ENCODE peak calls at places on chromosomes 12 and 14, in seven cellular contexts. M is heart left ventricle, K is transverse colon, C is ovary, R is H1, W is cardiac muscle cell, H is endodermal cell. D is an unnamed sample.

GRCh38 chr12:30884804-30885203 is 41.7 kb upstream of the TSPAN11 start:
- DNase-seq in R (no peak), H (no peak), K (no peak), C (no peak), W (no peak), M (no peak), D (no peak)

GRCh38 chr14:63012171-63012570 is 33.1 kb downstream of the KCNH5 start:
- DNase-seq in K (no peak), H (no peak), W (no peak), M (no peak), R (no peak), C (no peak), D (no peak)

GRCh38 chr12:6559500-6559899 is 3.7 kb upstream of the IFFO1 start:
- DNase-seq in H (no peak), R (no peak), M (no peak), K (no peak), C (no peak), W (no peak), D (no peak)

GRCh38 chr14:89543420-89543790 is 126.4 kb upstream of the FOXN3 start:
- DNase-seq in R (no peak), H (no peak), W (peak; percentile 13), C (peak; percentile 50), M (no peak), K (no peak), D (no peak)

GRCh38 chr14:92724516-92725340 is 23.7 kb downstream of the LGMN start:
- DNase-seq in C (no peak), R (no peak), M (peak; percentile 37), K (peak; percentile 38), H (no peak), W (peak; percentile 77), D (peak; percentile 66)

GRCh38 chr14:69039287-69039628 is 60.2 kb upstream of the ACTN1 start:
- DNase-seq in H (no peak), M (no peak), K (no peak), R (no peak), C (no peak), W (no peak), D (no peak)

GRCh38 chr12:23555808-23556207 is 393.7 kb downstream of the SOX5 start:
- DNase-seq in M (no peak), H (no peak), C (no peak), W (no peak), K (no peak), R (no peak), D (no peak)

GRCh38 chr12:19194963-19195362 is 65.4 kb downstream of the PLEKHA5 start:
- DNase-seq in C (no peak), K (no peak), W (no peak), M (no peak), R (no peak), H (no peak), D (no peak)

GRCh38 chr14:103121846-103122577 is 1.2 kb upstream of the TNFAIP2 start:
- DNase-seq in W (peak; percentile 76), K (peak; percentile 77), C (peak; percentile 92), R (peak; percentile 80), M (peak; percentile 87), H (peak; percentile 91), D (peak; percentile 93)

GRCh38 chr14:32576088-32576795 is 247.1 kb downstream of the AKAP6 start:
- DNase-seq in W (peak; percentile 70), M (peak; percentile 38), R (no peak), K (peak; percentile 41), C (peak; percentile 61), H (peak; percentile 60), D (no peak)

GRCh38 chr14:68625366-68626090 is 167.3 kb downstream of the ZFP36L1 start:
- DNase-seq in W (no peak), K (no peak), H (peak; percentile 6), R (peak; percentile 14), M (no peak), C (peak; percentile 12), D (no peak)

GRCh38 chr12:46933947-46934346 is 108.2 kb upstream of the SLC38A4 start:
- DNase-seq in R (no peak), K (no peak), C (no peak), M (no peak), W (peak; percentile 40), H (no peak), D (no peak)

GRCh38 chr12:58465418-58465817 is 454.9 kb downstream of the LRIG3 start:
- DNase-seq in H (no peak), K (no peak), R (no peak), M (no peak), W (no peak), C (no peak), D (no peak)

GRCh38 chr12:6180300-6181051 is 19.7 kb upstream of the CD9 start:
- DNase-seq in K (no peak), R (no peak), W (no peak), M (peak; percentile 73), C (peak; percentile 86), H (peak; percentile 47), D (peak; percentile 84)

GRCh38 chr12:124939428-124940142 is 25.1 kb upstream of the UBC start:
- DNase-seq in H (peak; percentile 99), C (peak; percentile 93), M (peak; percentile 84), W (peak; percentile 89), K (peak; percentile 90), R (peak; percentile 95), D (peak; percentile 95)

GRCh38 chr12:85632390-85632789 is 203.8 kb downstream of the RASSF9 start:
- DNase-seq in R (no peak), H (no peak), W (no peak), K (no peak), M (no peak), C (no peak), D (no peak)

GRCh38 chr14:68824517-68825347 is 31.9 kb upstream of the ZFP36L1 start:
- DNase-seq in R (peak; percentile 97), M (peak; percentile 81), W (peak; percentile 87), K (peak; percentile 87), H (peak; percentile 97), C (peak; percentile 91), D (peak; percentile 95)

GRCh38 chr12:13045816-13046215 is 1.6 kb downstream of the FAM234B start:
- DNase-seq in R (no peak), H (no peak), W (no peak), C (no peak), K (no peak), M (no peak), D (no peak)

GRCh38 chr12:58671196-58671595 is 249.1 kb downstream of the LRIG3 start:
- DNase-seq in K (no peak), M (no peak), H (no peak), C (no peak), R (no peak), W (peak; percentile 17), D (no peak)

GRCh38 chr14:39683711-39684110 is 251.5 kb upstream of the FBXO33 start:
- DNase-seq in W (no peak), H (no peak), M (no peak), K (no peak), C (no peak), R (no peak), D (no peak)

GRCh38 chr14:96630281-96630680 is 128.1 kb downstream of the PAPOLA start:
- DNase-seq in R (peak; percentile 8), C (no peak), M (no peak), H (no peak), W (no peak), K (peak; percentile 1), D (no peak)

GRCh38 chr12:19058235-19059021 is 71.1 kb upstream of the PLEKHA5 start:
- DNase-seq in M (no peak), W (no peak), R (no peak), C (no peak), H (peak; percentile 55), K (no peak), D (no peak)

GRCh38 chr12:49524660-49525324 is 14.0 kb upstream of the KCNH3 start:
- DNase-seq in W (no peak), C (no peak), K (no peak), H (no peak), R (no peak), M (no peak), D (no peak)

GRCh38 chr14:86457729-86458128 is 927.8 kb downstream of the FLRT2 start:
- DNase-seq in R (no peak), M (no peak), W (no peak), C (no peak), K (no peak), H (no peak), D (no peak)
- H3K4me1 ChIP-seq in R (no peaks in the 10 kb centered on the region), M (no peaks in the 10 kb centered on the region), W (no peaks in the 10 kb centered on the region), C (no peaks in the 10 kb centered on the region), K (no peaks in the 10 kb centered on the region), H (no peaks in the 10 kb centered on the region), D (no peaks in the 10 kb centered on the region)

GRCh38 chr12:129503802-129504201 is 400.0 kb downstream of the TMEM132D start:
- DNase-seq in R (no peak), K (no peak), W (no peak), C (no peak), M (no peak), H (no peak), D (no peak)
- H3K4me3 ChIP-seq in R (no peak overlapping the region), K (no peak overlapping the region), W (no peak overlapping the region), C (no peak overlapping the region), M (no peak overlapping the region), H (no peak overlapping the region), D (no peak overlapping the region)

GRCh38 chr12:9124346-9125031 is 8.8 kb upstream of the A2M start:
- DNase-seq in K (no peak), W (no peak), H (peak; percentile 51), R (no peak), M (no peak), C (no peak), D (no peak)
- H3K27me3 ChIP-seq in K (no peaks in the 10 kb centered on the region), W (no peaks in the 10 kb centered on the region), H (no peaks in the 10 kb centered on the region), R (no peaks in the 10 kb centered on the region), M (no peaks in the 10 kb centered on the region), C (no peaks in the 10 kb centered on the region), D (no peaks in the 10 kb centered on the region)

DNA sequence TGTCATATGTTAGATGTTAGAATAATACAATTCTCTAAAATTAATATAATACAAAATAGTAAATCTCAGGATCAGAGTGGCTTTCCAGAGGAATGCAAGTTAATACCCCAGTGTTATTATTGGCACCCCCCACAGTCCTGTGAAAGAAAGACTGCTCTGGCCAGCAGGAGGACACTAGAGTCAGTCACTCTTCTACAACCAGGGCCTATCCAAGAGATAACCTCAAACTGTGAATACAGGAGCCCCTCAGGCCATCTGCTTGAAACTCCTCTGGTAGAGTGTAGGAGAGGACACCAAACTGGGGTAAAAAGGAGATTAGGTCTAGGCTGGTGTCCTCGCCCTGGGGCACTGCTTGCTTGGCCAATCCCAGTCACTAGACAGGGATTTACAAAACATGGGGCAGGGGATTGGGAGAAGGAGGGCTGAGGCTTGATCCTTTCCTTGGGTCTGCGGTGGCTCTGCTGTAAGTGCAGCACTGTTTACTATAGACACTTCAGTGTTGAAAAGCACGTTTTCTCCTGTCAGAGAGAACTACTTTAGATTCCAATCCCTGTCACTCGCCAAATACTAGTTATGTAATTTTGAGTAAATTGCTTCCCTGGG is 44.4 kb upstream of the PTPRR start:
- DNase-seq in K (no peak), W (no peak), C (no peak), M (no peak), H (peak; percentile 56), R (no peak), D (no peak)
- H3K4me1 ChIP-seq in K (no peaks in the 10 kb centered on the region), W (no peaks in the 10 kb centered on the region), C (no peaks in the 10 kb centered on the region), M (no peaks in the 10 kb centered on the region), H (no peaks in the 10 kb centered on the region), R (no peaks in the 10 kb centered on the region), D (no peaks in the 10 kb centered on the region)

D was measured in aorta.